ENCODE peak calls at places on chromosomes 3 and 15, in seven cellular contexts. E is tibial nerve, K is upper lobe of left lung, H is colonic mucosa, S is HepG2, A is cardiac muscle cell, I is dorsolateral prefrontal cortex. U is an unnamed sample.
A peak's percentile ranks its signal among the peaks of the same experiment; 100 is the strongest.

GRCh38 chr3:113287111-113287817 is 75.9 kb downstream of the BOC start:
- DNase-seq in I (no peak), K (no peak), E (no peak), H (no peak), S (peak; percentile 21), A (no peak), U (no peak)

GRCh38 chr3:122533931-122534334 is 19.2 kb upstream of the KPNA1 start:
- DNase-seq in H (no peak), S (no peak), E (no peak), A (no peak), K (no peak), I (no peak), U (no peak)

GRCh38 chr15:39014682-39015081 is 450.1 kb upstream of the RASGRP1 start:
- DNase-seq in K (no peak), S (no peak), A (no peak), H (no peak), I (no peak), E (no peak), U (no peak)

GRCh38 chr15:53506370-53506769 is 253.1 kb downstream of the WDR72 start:
- DNase-seq in A (no peak), S (peak; percentile 7), H (no peak), E (no peak), I (no peak), K (no peak), U (no peak)

GRCh38 chr3:187770224-187770623 is 25.0 kb upstream of the BCL6 start:
- DNase-seq in S (no peak), I (no peak), E (no peak), A (no peak), K (no peak), H (no peak), U (no peak)

GRCh38 chr15:53074221-53074620 is 284.1 kb upstream of the ONECUT1 start:
- DNase-seq in E (no peak), I (no peak), H (no peak), A (no peak), K (no peak), S (no peak), U (no peak)

GRCh38 chr15:31887246-31887645 is 143.1 kb upstream of the CHRNA7 start:
- DNase-seq in K (no peak), S (no peak), E (no peak), A (peak; percentile 11), H (no peak), I (no peak), U (no peak)

GRCh38 chr3:46705751-46706572 is 4.8 kb downstream of the TMIE start:
- DNase-seq in I (peak; percentile 22), H (peak; percentile 51), K (no peak), E (no peak), S (no peak), A (no peak), U (peak; percentile 70)

GRCh38 chr3:7205535-7206331 is 344.8 kb downstream of the GRM7 start:
- DNase-seq in H (no peak), E (no peak), I (no peak), S (no peak), K (no peak), A (no peak), U (no peak)

GRCh38 chr3:147394168-147394941 is 12.0 kb downstream of the ZIC4 start:
- DNase-seq in K (no peak), S (no peak), I (no peak), H (no peak), E (no peak), A (no peak), U (peak; percentile 31)

GRCh38 chr3:193828477-193828876 is 235.5 kb downstream of the OPA1 start:
- DNase-seq in A (no peak), S (no peak), H (no peak), K (no peak), E (no peak), I (no peak), U (peak; percentile 50)

GRCh38 chr3:5687230-5687629 is 499.7 kb downstream of the EDEM1 start:
- DNase-seq in H (no peak), K (no peak), I (no peak), E (no peak), A (no peak), S (no peak), U (no peak)

GRCh38 chr15:84034831-84035753 is 200.5 kb upstream of the GOLGA6L4 start:
- DNase-seq in K (no peak), I (no peak), H (no peak), S (peak; percentile 6), A (peak; percentile 51), E (no peak), U (no peak)

DNA sequence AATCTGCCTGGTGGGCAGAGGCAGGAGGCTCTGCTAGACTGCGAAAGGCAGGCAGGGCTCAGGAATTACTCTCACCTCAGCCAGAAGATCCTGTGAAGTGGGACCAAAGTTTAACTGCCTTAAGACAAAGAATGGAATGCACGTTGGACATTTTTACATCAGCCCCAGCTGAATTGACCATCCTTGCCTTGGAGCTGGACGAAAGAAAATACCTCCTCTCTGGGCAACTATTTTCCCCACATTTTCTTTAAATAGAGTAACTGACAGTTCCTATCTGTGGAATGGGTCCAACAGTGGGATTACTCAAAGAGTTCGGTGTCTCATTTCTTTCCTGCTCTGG is 28.7 kb downstream of the ARID3B start:
- DNase-seq in A (no peak), I (no peak), E (no peak), K (no peak), H (no peak), S (no peak), U (no peak)
- H3K27ac ChIP-seq in A (peak overlapping the region; percentile 92), I (no peak overlapping the region), E (no peak overlapping the region), K (no peak overlapping the region), H (no peak overlapping the region), S (no peak overlapping the region), U (no peak overlapping the region)

GRCh38 chr3:14430706-14431470 is 28.5 kb downstream of the SLC6A6 start:
- DNase-seq in A (no peak), K (no peak), H (no peak), S (no peak), I (no peak), E (no peak), U (no peak)

GRCh38 chr3:14431928-14432834 is 29.8 kb downstream of the SLC6A6 start:
- DNase-seq in S (peak; percentile 82), E (peak; percentile 27), K (peak; percentile 99), H (peak; percentile 90), I (peak; percentile 93), A (peak; percentile 49), U (peak; percentile 92)

GRCh38 chr3:14432996-14433572 is 30.7 kb downstream of the SLC6A6 start:
- DNase-seq in H (no peak), K (no peak), E (no peak), I (no peak), A (no peak), S (no peak), U (no peak)

GRCh38 chr3:14429689-14430452 is 27.5 kb downstream of the SLC6A6 start:
- DNase-seq in A (no peak), E (no peak), K (no peak), H (no peak), I (no peak), S (no peak), U (no peak)

GRCh38 chr3:14431556-14431927 is 29.1 kb downstream of the SLC6A6 start:
- DNase-seq in E (no peak), S (no peak), A (no peak), I (no peak), K (peak; percentile 75), H (no peak), U (no peak)
- H3K4me3 ChIP-seq in E (no peak overlapping the region), S (no peak overlapping the region), A (no peak overlapping the region), I (no peak overlapping the region), K (no peak overlapping the region), H (no peak overlapping the region), U (no peak overlapping the region)

DNA sequence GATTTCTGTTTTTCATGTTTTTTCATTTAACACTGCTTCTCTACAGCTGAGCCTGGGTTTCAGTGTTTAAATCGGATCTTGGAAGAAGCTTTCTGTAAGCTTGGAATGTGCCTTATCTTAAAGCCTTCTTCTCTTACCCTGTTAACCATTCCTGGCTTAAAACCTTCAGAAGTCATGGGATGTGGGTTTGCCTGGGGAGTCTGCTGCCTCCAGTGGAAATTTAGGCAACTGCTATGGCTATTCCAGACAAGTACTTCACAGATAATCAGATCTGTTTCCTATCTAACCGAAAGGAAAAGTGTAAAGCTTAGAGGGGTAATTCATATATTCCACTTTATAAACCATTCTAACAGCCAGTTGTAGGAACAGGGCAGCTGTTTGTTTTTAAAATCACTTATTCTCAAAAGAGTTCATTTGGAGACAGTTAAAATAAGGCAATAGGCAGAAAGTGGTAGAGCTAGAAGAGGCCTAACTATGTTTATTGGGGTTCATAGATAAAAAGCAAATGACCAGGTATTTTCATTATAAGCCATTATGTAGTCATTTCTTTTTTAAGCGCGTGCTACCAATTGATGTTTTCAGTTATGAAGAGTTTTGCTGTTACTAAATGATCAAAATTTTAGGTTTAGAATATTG is 219.9 kb downstream of the TCF12 start:
- DNase-seq in A (peak; percentile 74), H (no peak), K (peak; percentile 28), S (peak; percentile 34), I (no peak), E (no peak), U (no peak)
- TF ChIP-seq CTCF in A (peak; percentile 95), H (peak; percentile 75), K (peak; percentile 72), S (peak; percentile 51), I (peak; percentile 78), E (peak; percentile 62), U (peak; percentile 62)

GRCh38 chr3:23601020-23601822 is 204.5 kb upstream of the UBE2E1 start:
- DNase-seq in E (no peak), I (no peak), S (no peak), H (no peak), K (no peak), A (no peak), U (no peak)
- H3K27ac ChIP-seq in E (no peak overlapping the region), I (no peak overlapping the region), S (no peak overlapping the region), H (no peak overlapping the region), K (no peak overlapping the region), A (no peak overlapping the region), U (no peak overlapping the region)